ENCODE peak calls at places on chromosomes 16 and 17, in five cellular contexts. One of them, this sample, is unnamed.

GRCh38 chr16:81744911-81745310 is 34.2 kb upstream of the PLCG2 start:
- DNase-seq in omental fat pad: no peak
- DNase-seq in mesothelial cell of epicardium: no peak
- DNase-seq in neural crest cell: no peak
- DNase-seq in GM12865: no peak
- DNase-seq in this sample: no peak

GRCh38 chr17:30958187-30958586 is 12.7 kb upstream of the RNF135 start:
- DNase-seq in mesothelial cell of epicardium: no peak
- DNase-seq in neural crest cell: no peak
- DNase-seq in GM12865: peak; percentile 56
- DNase-seq in omental fat pad: no peak
- DNase-seq in this sample: no peak

GRCh38 chr16:17345043-17345442 is 125.7 kb downstream of the XYLT1 start:
- DNase-seq in omental fat pad: no peak
- DNase-seq in neural crest cell: no peak
- DNase-seq in GM12865: peak; percentile 32
- DNase-seq in mesothelial cell of epicardium: no peak
- DNase-seq in this sample: no peak

GRCh38 chr17:17361543-17362511 is 58.7 kb downstream of the NT5M start:
- DNase-seq in GM12865: no peak
- DNase-seq in omental fat pad: no peak
- DNase-seq in neural crest cell: no peak
- DNase-seq in mesothelial cell of epicardium: no peak
- DNase-seq in this sample: no peak

GRCh38 chr17:1055751-1056645 is 59.1 kb downstream of the TIMM22 start:
- DNase-seq in GM12865: peak; percentile 52
- DNase-seq in mesothelial cell of epicardium: peak; percentile 77
- DNase-seq in omental fat pad: no peak
- DNase-seq in neural crest cell: peak; percentile 76
- DNase-seq in this sample: peak; percentile 75

GRCh38 chr16:89378947-89379771 is 111.2 kb downstream of the ANKRD11 start:
- DNase-seq in omental fat pad: no peak
- DNase-seq in neural crest cell: no peak
- DNase-seq in GM12865: no peak
- DNase-seq in mesothelial cell of epicardium: no peak
- DNase-seq in this sample: no peak

GRCh38 chr17:58156839-58157803 is 8.9 kb downstream of the OR4D1 start:
- DNase-seq in neural crest cell: peak; percentile 41
- DNase-seq in mesothelial cell of epicardium: no peak
- DNase-seq in omental fat pad: no peak
- DNase-seq in GM12865: no peak
- DNase-seq in this sample: no peak

GRCh38 chr16:67177743-67178699 is 5.7 kb downstream of the MATCAP1 start:
- DNase-seq in GM12865: peak; percentile 55
- DNase-seq in neural crest cell: no peak
- DNase-seq in mesothelial cell of epicardium: no peak
- DNase-seq in omental fat pad: no peak
- DNase-seq in this sample: no peak

GRCh38 chr17:44688675-44689491 is 693 bp downstream of the CCDC43 start:
- DNase-seq in omental fat pad: no peak
- DNase-seq in mesothelial cell of epicardium: no peak
- DNase-seq in neural crest cell: no peak
- DNase-seq in GM12865: no peak
- DNase-seq in this sample: peak; percentile 16

GRCh38 chr16:49470550-49470949 is 96.9 kb downstream of the C16orf78 start:
- DNase-seq in neural crest cell: no peak
- DNase-seq in mesothelial cell of epicardium: no peak
- DNase-seq in GM12865: no peak
- DNase-seq in omental fat pad: peak; percentile 10
- DNase-seq in this sample: no peak

GRCh38 chr16:17836868-17837602 is 366.3 kb upstream of the XYLT1 start:
- DNase-seq in omental fat pad: no peak
- DNase-seq in GM12865: no peak
- DNase-seq in neural crest cell: no peak
- DNase-seq in mesothelial cell of epicardium: no peak
- DNase-seq in this sample: no peak

GRCh38 chr16:2154533-2155090 is 970 bp upstream of the TRAF7 start:
- DNase-seq in mesothelial cell of epicardium: peak; percentile 54
- DNase-seq in omental fat pad: no peak
- DNase-seq in neural crest cell: no peak
- DNase-seq in GM12865: peak; percentile 65
- DNase-seq in this sample: no peak

GRCh38 chr16:69595127-69596036 is 29.6 kb downstream of the NFAT5 start:
- DNase-seq in mesothelial cell of epicardium: no peak
- DNase-seq in neural crest cell: no peak
- DNase-seq in omental fat pad: no peak
- DNase-seq in GM12865: no peak
- DNase-seq in this sample: no peak

GRCh38 chr16:19135896-19136438 is 22.2 kb downstream of the ITPRIPL2 start:
- DNase-seq in neural crest cell: no peak
- DNase-seq in omental fat pad: no peak
- DNase-seq in mesothelial cell of epicardium: no peak
- DNase-seq in GM12865: no peak
- DNase-seq in this sample: no peak

GRCh38 chr17:49223517-49224197 is 6.9 kb downstream of the PHOSPHO1 start:
- DNase-seq in GM12865: peak; percentile 54
- DNase-seq in neural crest cell: peak; percentile 82
- DNase-seq in omental fat pad: peak; percentile 46
- DNase-seq in mesothelial cell of epicardium: peak; percentile 85
- DNase-seq in this sample: peak; percentile 69

GRCh38 chr17:28174352-28175046 is 132.0 kb downstream of the NLK start:
- DNase-seq in GM12865: peak; percentile 26
- DNase-seq in omental fat pad: no peak
- DNase-seq in mesothelial cell of epicardium: no peak
- DNase-seq in neural crest cell: no peak
- DNase-seq in this sample: peak; percentile 26

GRCh38 chr16:66698046-66698445 is 1.5 kb upstream of the CMTM4 start:
- DNase-seq in omental fat pad: no peak
- DNase-seq in neural crest cell: no peak
- DNase-seq in mesothelial cell of epicardium: no peak
- DNase-seq in GM12865: no peak
- DNase-seq in this sample: no peak

GRCh38 chr17:1577186-1577585 is 14.6 kb upstream of the PITPNA start:
- DNase-seq in GM12865: no peak
- DNase-seq in neural crest cell: no peak
- DNase-seq in mesothelial cell of epicardium: no peak
- DNase-seq in omental fat pad: peak; percentile 68
- DNase-seq in this sample: peak; percentile 52

GRCh38 chr16:2473999-2474876 is 689 bp upstream of the TBC1D24 start:
- DNase-seq in GM12865: peak; percentile 72
- DNase-seq in omental fat pad: no peak
- DNase-seq in mesothelial cell of epicardium: peak; percentile 58
- DNase-seq in neural crest cell: peak; percentile 31
- DNase-seq in this sample: peak; percentile 77

GRCh38 chr16:76541062-76541461 is 263.9 kb downstream of the CNTNAP4 start:
- DNase-seq in neural crest cell: no peak
- DNase-seq in GM12865: no peak
- DNase-seq in omental fat pad: no peak
- DNase-seq in mesothelial cell of epicardium: no peak
- DNase-seq in this sample: no peak

GRCh38 chr17:79826210-79826680 is 13.0 kb downstream of the CBX4 start:
- DNase-seq in neural crest cell: no peak
- DNase-seq in omental fat pad: no peak
- DNase-seq in GM12865: no peak
- DNase-seq in mesothelial cell of epicardium: no peak
- DNase-seq in this sample: no peak

GRCh38 chr16:89370081-89370511 is 120.3 kb downstream of the ANKRD11 start:
- DNase-seq in mesothelial cell of epicardium: no peak
- DNase-seq in neural crest cell: no peak
- DNase-seq in GM12865: no peak
- DNase-seq in omental fat pad: no peak
- DNase-seq in this sample: no peak

GRCh38 chr16:75679366-75679765 is 2.6 kb upstream of the CPHXL2 start:
- DNase-seq in mesothelial cell of epicardium: no peak
- DNase-seq in GM12865: no peak
- DNase-seq in neural crest cell: no peak
- DNase-seq in omental fat pad: no peak
- DNase-seq in this sample: no peak

GRCh38 chr17:79843475-79843916 is 4.3 kb upstream of the CBX4 start:
- DNase-seq in neural crest cell: no peak
- DNase-seq in mesothelial cell of epicardium: no peak
- DNase-seq in omental fat pad: no peak
- DNase-seq in GM12865: no peak
- DNase-seq in this sample: no peak

GRCh38 chr16:76656951-76657498 is 379.8 kb downstream of the CNTNAP4 start:
- DNase-seq in GM12865: no peak
- DNase-seq in neural crest cell: no peak
- DNase-seq in mesothelial cell of epicardium: no peak
- DNase-seq in omental fat pad: no peak
- DNase-seq in this sample: no peak

GRCh38 chr17:6374761-6375312 is 60.1 kb downstream of the AIPL1 start:
- DNase-seq in mesothelial cell of epicardium: no peak
- DNase-seq in neural crest cell: peak; percentile 28
- DNase-seq in GM12865: no peak
- DNase-seq in omental fat pad: no peak
- DNase-seq in this sample: peak; percentile 45

GRCh38 chr16:23803591-23804123 is 32.1 kb upstream of the PRKCB start:
- DNase-seq in mesothelial cell of epicardium: no peak
- DNase-seq in neural crest cell: peak; percentile 40
- DNase-seq in GM12865: peak; percentile 84
- DNase-seq in omental fat pad: no peak
- DNase-seq in this sample: peak; percentile 82

GRCh38 chr17:73286863-73287296 is 24.9 kb downstream of the CDC42EP4 start:
- DNase-seq in mesothelial cell of epicardium: no peak
- DNase-seq in neural crest cell: no peak
- DNase-seq in GM12865: no peak
- DNase-seq in omental fat pad: no peak
- DNase-seq in this sample: no peak

GRCh38 chr17:66840061-66840460 is 5.1 kb downstream of the CACNG5 start:
- DNase-seq in omental fat pad: no peak
- DNase-seq in GM12865: no peak
- DNase-seq in neural crest cell: no peak
- DNase-seq in mesothelial cell of epicardium: no peak
- DNase-seq in this sample: no peak

GRCh38 chr17:3722716-3723115 is 987 bp upstream of the HASPIN start:
- DNase-seq in GM12865: no peak
- DNase-seq in omental fat pad: no peak
- DNase-seq in mesothelial cell of epicardium: no peak
- DNase-seq in neural crest cell: no peak
- DNase-seq in this sample: no peak

GRCh38 chr17:3724373-3725077 is 822 bp downstream of the HASPIN start:
- DNase-seq in omental fat pad: no peak
- DNase-seq in mesothelial cell of epicardium: no peak
- DNase-seq in neural crest cell: no peak
- DNase-seq in GM12865: no peak
- DNase-seq in this sample: no peak

GRCh38 chr17:3727041-3727440 is 3.3 kb downstream of the HASPIN start:
- DNase-seq in GM12865: peak; percentile 79
- DNase-seq in mesothelial cell of epicardium: no peak
- DNase-seq in omental fat pad: no peak
- DNase-seq in neural crest cell: no peak
- DNase-seq in this sample: no peak

GRCh38 chr17:3723188-3723555 is 531 bp upstream of the HASPIN start:
- DNase-seq in omental fat pad: no peak
- DNase-seq in neural crest cell: no peak
- DNase-seq in mesothelial cell of epicardium: no peak
- DNase-seq in GM12865: no peak
- DNase-seq in this sample: no peak

GRCh38 chr17:3723556-3724372 is at the start of gene HASPIN:
- DNase-seq in mesothelial cell of epicardium: peak; percentile 96
- DNase-seq in GM12865: peak; percentile 96
- DNase-seq in omental fat pad: peak; percentile 85
- DNase-seq in neural crest cell: peak; percentile 93
- DNase-seq in this sample: peak; percentile 99
- TF ChIP-seq CTCF in mesothelial cell of epicardium: peak; percentile 49
- TF ChIP-seq CTCF in GM12865: peak; percentile 33
- TF ChIP-seq CTCF in omental fat pad: no peak
- TF ChIP-seq CTCF in neural crest cell: peak; percentile 63
- TF ChIP-seq CTCF in this sample: no peak

DNA sequence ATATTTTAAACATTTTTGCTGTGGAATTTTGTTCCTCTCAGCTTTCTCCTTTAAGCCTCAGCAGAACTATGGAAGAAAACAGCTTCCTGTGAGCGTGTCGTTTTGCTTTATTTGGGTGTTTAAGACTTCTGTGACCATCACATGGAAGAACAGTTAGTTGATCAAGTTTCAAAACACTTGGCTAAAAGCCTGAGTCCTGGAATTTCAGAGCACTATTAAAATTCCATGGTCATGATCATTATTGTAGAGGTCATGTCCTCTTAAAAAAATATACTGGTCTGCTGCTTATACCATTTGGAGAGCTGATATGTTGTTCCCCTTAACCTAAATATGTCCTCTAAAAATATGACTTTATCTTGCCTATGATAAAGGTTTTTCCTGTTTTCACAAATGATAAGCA is 12.6 kb upstream of the CDR2 start:
- DNase-seq in omental fat pad: no peak
- DNase-seq in GM12865: no peak
- DNase-seq in mesothelial cell of epicardium: no peak
- DNase-seq in neural crest cell: no peak
- DNase-seq in this sample: no peak
- TF ChIP-seq CTCF in omental fat pad: no peak
- TF ChIP-seq CTCF in GM12865: no peak
- TF ChIP-seq CTCF in mesothelial cell of epicardium: no peak
- TF ChIP-seq CTCF in neural crest cell: no peak
- TF ChIP-seq CTCF in this sample: no peak

GRCh38 chr17:37802712-37803416 is 58.0 kb upstream of the HNF1B start:
- DNase-seq in GM12865: no peak
- DNase-seq in mesothelial cell of epicardium: no peak
- DNase-seq in neural crest cell: no peak
- DNase-seq in omental fat pad: no peak
- DNase-seq in this sample: no peak

GRCh38 chr17:37802061-37802460 is 57.2 kb upstream of the HNF1B start:
- DNase-seq in neural crest cell: no peak
- DNase-seq in omental fat pad: no peak
- DNase-seq in GM12865: no peak
- DNase-seq in mesothelial cell of epicardium: no peak
- DNase-seq in this sample: no peak

GRCh38 chr17:37797206-37797605 is 52.3 kb upstream of the HNF1B start:
- DNase-seq in omental fat pad: no peak
- DNase-seq in mesothelial cell of epicardium: no peak
- DNase-seq in neural crest cell: no peak
- DNase-seq in GM12865: no peak
- DNase-seq in this sample: no peak

GRCh38 chr17:37796081-37796480 is 51.2 kb upstream of the HNF1B start:
- DNase-seq in GM12865: no peak
- DNase-seq in mesothelial cell of epicardium: no peak
- DNase-seq in omental fat pad: no peak
- DNase-seq in neural crest cell: no peak
- DNase-seq in this sample: no peak

DNA sequence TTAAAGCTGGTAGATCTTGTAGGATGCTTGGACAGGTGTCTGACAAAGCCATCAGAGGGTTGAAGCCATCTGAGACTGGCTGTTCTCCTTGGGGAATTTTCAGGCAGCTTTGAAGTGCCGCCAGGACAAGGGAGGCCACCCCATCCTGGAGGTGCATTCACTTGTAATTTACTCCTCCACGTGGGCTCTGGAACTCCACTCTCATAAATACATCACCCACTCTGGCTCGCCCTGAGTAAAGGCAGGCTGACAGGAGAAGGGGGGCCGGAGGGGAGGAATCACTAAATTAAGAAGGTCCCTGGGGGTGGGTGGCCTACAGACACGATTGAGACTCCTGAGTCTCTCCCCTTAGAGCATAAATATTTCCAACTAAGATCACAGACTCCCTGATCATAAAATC is 56.3 kb upstream of the HNF1B start:
- DNase-seq in omental fat pad: no peak
- DNase-seq in mesothelial cell of epicardium: no peak
- DNase-seq in neural crest cell: no peak
- DNase-seq in GM12865: no peak
- DNase-seq in this sample: no peak
- TF ChIP-seq CTCF in omental fat pad: no peak
- TF ChIP-seq CTCF in mesothelial cell of epicardium: no peak
- TF ChIP-seq CTCF in neural crest cell: no peak
- TF ChIP-seq CTCF in GM12865: no peak
- TF ChIP-seq CTCF in this sample: no peak

GRCh38 chr17:22703786-22704441 is 1011.6 kb downstream of the KCNJ18 start:
- DNase-seq in GM12865: no peak
- DNase-seq in neural crest cell: no peak
- DNase-seq in mesothelial cell of epicardium: no peak
- DNase-seq in omental fat pad: no peak
- DNase-seq in this sample: no peak
- TF ChIP-seq CTCF in GM12865: no peak
- TF ChIP-seq CTCF in neural crest cell: no peak
- TF ChIP-seq CTCF in mesothelial cell of epicardium: no peak
- TF ChIP-seq CTCF in omental fat pad: no peak
- TF ChIP-seq CTCF in this sample: no peak